ENCODE peak calls at places on chromosomes 13 and 19, in seven cellular contexts. F, Q, E, O, P, J and M are unnamed samples.

GRCh38 chr19:8578642-8579265 is 1.5 kb upstream of the MYO1F start:
- DNase-seq in F (peak), Q (peak), E (peak), O (peak), P (peak), J (peak), M (peak)

GRCh38 chr13:69720278-69720983 is 387.2 kb upstream of the ATXN8OS start:
- DNase-seq in F (no peak), Q (no peak), E (no peak), O (no peak), P (no peak), J (no peak), M (no peak)

GRCh38 chr19:31383553-31383952 is 34.3 kb upstream of the TSHZ3 start:
- DNase-seq in F (no peak), Q (no peak), E (peak), O (no peak), P (no peak), J (no peak), M (no peak)

GRCh38 chr19:8695911-8696310 is 2.7 kb downstream of the ACTL9 start:
- DNase-seq in F (no peak), Q (no peak), E (no peak), O (no peak), P (no peak), J (no peak), M (no peak)

GRCh38 chr19:2355168-2356035 is 4.7 kb upstream of the TMPRSS9 start:
- DNase-seq in F (no peak), Q (no peak), E (no peak), O (no peak), P (no peak), J (no peak), M (no peak)

GRCh38 chr13:62357887-62358645 is 942.4 kb upstream of the PCDH20 start:
- DNase-seq in F (no peak), Q (no peak), E (no peak), O (no peak), P (no peak), J (peak), M (peak)

GRCh38 chr13:21011378-21011777 is 50.0 kb downstream of the LATS2 start:
- DNase-seq in F (no peak), Q (no peak), E (no peak), O (no peak), P (no peak), J (no peak), M (no peak)

GRCh38 chr19:34482380-34483250 is 1.1 kb downstream of the WTIP start:
- DNase-seq in F (no peak), Q (no peak), E (peak), O (no peak), P (no peak), J (peak), M (peak)

GRCh38 chr13:76759877-76760276 is 126.3 kb downstream of the KCTD12 start:
- DNase-seq in F (no peak), Q (no peak), E (no peak), O (no peak), P (no peak), J (no peak), M (no peak)

GRCh38 chr19:51354103-51354741 is 12.0 kb downstream of the ETFB start:
- DNase-seq in F (no peak), Q (no peak), E (no peak), O (no peak), P (no peak), J (peak), M (no peak)

GRCh38 chr13:44058586-44059238 is 179.0 kb downstream of the LACC1 start:
- DNase-seq in F (no peak), Q (no peak), E (no peak), O (no peak), P (no peak), J (no peak), M (no peak)

GRCh38 chr13:61084983-61085382 is 330.7 kb downstream of the PCDH20 start:
- DNase-seq in F (no peak), Q (no peak), E (no peak), O (no peak), P (no peak), J (no peak), M (no peak)

GRCh38 chr19:32743021-32743420 is 23.5 kb downstream of the TDRD12 start:
- DNase-seq in F (no peak), Q (no peak), E (no peak), O (no peak), P (no peak), J (no peak), M (no peak)

GRCh38 chr19:18298601-18299000 is 17.2 kb upstream of the JUND start:
- DNase-seq in F (no peak), Q (no peak), E (no peak), O (no peak), P (no peak), J (no peak), M (no peak)

GRCh38 chr13:73767191-73767741 is 366.9 kb downstream of the KLF12 start:
- DNase-seq in F (no peak), Q (no peak), E (no peak), O (no peak), P (no peak), J (no peak), M (no peak)

GRCh38 chr13:99237981-99238662 is 20.1 kb downstream of the GPR18 start:
- DNase-seq in F (no peak), Q (no peak), E (no peak), O (no peak), P (no peak), J (no peak), M (no peak)

GRCh38 chr19:45883586-45883880 is 2.4 kb downstream of the IRF2BP1 start:
- DNase-seq in F (no peak), Q (no peak), E (no peak), O (no peak), P (no peak), J (no peak), M (no peak)

GRCh38 chr19:28640506-28640905 is 572.4 kb downstream of the UQCRFS1 start:
- DNase-seq in F (no peak), Q (no peak), E (no peak), O (no peak), P (no peak), J (no peak), M (no peak)

GRCh38 chr13:25281937-25282332 is 5.4 kb downstream of the MTMR6 start:
- DNase-seq in F (no peak), Q (no peak), E (no peak), O (no peak), P (no peak), J (no peak), M (no peak)

GRCh38 chr19:11921852-11922495 is 2.9 kb upstream of the ZNF700 start:
- DNase-seq in F (no peak), Q (no peak), E (no peak), O (no peak), P (no peak), J (no peak), M (no peak)

GRCh38 chr19:38433268-38433733 is at the start of gene RYR1:
- DNase-seq in F (no peak), Q (no peak), E (peak), O (peak), P (peak), J (peak), M (no peak)

DNA sequence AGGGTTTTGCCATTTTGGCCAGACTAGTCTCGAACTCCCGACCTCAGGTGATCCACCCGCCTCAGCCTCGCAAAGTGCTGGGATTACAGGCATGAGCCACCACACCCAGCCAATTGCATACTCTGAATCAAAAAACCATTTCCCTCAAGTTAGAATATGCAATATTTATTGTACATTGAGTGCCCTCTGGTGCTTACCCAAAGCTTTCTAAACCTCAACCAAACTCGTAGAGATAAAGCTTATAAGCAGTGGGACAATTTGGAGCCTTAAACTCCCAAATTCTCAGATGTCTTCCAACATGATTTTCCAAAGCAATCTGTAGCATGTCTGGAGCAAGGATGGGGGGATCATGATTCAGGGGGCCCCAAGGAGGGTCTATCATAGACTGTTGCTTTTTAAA is 22.4 kb downstream of the RFXAP start:
- DNase-seq in F (no peak), Q (no peak), E (no peak), O (no peak), P (no peak), J (no peak), M (no peak)
- TF ChIP-seq CTCF in F (no peak), Q (no peak), E (no peak), O (no peak), P (no peak), J (no peak), M (no peak)

DNA sequence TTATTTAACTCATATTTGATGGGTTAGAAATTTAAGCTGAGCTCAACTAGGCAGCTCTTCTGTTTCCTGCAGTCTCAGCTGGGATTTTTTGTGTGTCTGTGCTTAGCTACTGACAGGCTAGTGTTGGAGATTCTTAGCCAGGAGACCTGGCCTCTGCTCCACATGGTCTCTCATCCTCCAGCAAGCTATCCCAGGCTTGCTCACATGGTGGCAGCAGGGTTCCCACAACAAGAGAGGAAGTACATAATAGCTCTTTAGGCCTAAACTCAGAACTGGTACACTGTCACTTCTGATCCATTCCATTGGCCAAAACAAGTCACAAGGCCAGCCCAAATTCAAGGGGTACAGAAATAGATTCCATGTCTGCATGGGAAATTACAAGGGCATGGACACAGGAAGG is 406.2 kb downstream of the SUCLA2 start:
- DNase-seq in F (no peak), Q (no peak), E (no peak), O (no peak), P (no peak), J (no peak), M (no peak)
- TF ChIP-seq CTCF in F (no peak), Q (no peak), E (no peak), O (no peak), P (no peak), J (no peak), M (no peak)

DNA sequence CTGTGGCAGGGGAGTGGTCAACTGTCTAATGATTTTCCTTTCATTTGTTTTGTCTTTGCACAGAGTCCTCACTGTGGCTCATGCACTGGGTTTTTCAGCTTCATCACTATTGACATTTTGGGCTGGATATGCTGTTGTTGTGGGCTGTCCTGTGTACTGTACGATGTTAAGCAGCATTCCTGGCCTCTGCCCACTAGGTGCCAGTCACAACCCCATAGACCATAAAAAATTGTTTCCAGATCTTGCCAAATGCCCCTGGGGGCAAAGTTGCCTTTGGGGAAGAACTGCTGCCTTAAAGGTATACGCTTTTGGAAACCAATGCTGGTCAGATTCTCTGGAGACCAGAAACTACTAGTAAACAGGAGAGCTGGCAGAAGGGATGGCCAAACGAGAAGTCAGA is 310.4 kb downstream of the SPRY2 start:
- DNase-seq in F (no peak), Q (no peak), E (no peak), O (peak), P (peak), J (no peak), M (no peak)
- TF ChIP-seq CTCF in F (no peak), Q (no peak), E (no peak), O (peak), P (peak), J (no peak), M (no peak)

DNA sequence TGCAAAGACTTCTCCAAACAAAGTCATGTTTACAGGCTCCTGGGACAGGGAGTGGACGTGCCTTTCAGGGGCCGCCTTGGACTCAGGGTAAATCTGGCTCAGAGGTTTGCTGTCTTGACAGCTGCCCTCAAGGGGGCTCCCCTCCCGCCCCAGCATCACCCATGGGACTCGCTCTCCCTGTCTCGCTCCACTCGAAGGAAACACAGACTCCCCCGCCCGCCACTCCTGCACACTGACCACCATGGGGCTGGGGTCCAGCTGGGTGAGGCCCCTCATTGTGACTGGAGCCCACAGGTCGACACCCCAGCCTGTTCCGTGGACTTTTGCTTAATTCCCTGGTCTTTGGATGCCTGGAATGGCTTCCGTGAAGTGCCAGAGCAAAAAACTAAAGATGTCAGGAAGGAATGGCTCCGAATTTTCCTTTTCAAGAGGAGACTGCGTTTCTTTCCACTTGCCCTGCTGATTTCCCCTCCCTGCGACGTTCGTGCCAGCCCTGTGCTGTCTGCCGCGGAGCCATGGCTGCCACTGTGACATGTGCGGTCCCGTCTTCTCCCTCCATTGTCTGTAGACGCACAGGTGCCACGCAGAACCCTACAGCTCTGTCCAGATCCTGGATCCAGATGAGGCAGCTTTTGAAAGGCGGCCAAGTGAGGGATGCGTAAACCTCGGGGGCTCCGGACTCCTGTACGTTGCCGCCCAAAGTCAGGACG is 48.6 kb downstream of the MCF2L start:
- DNase-seq in F (no peak), Q (no peak), E (no peak), O (no peak), P (no peak), J (no peak), M (no peak)
- TF ChIP-seq CTCF in F (no peak), Q (no peak), E (no peak), O (no peak), P (no peak), J (no peak), M (no peak)

DNA sequence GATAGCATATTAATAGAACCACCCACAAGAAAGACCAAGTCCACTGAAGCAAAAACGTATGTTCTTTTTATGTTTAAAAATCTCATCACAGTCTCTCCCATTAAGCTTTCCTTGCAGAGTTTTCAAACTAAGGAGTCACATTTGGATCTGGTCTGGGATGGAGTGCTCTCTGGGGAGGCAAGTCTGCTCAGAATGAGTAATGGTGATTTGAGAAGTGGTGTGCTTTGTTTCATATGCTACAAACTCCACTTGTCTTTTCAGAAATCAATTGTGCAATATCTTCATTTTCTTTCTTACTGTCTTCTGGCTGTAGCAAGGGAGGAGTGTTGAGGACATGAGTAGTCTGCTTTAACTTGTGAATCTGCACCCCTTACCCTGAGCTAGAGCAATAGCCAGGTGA is 171.6 kb downstream of the GPC6 start:
- DNase-seq in F (no peak), Q (no peak), E (no peak), O (no peak), P (no peak), J (no peak), M (no peak)
- TF ChIP-seq CTCF in F (no peak), Q (no peak), E (no peak), O (no peak), P (no peak), J (no peak), M (no peak)

GRCh38 chr13:30253830-30254229 is 53.5 kb downstream of the KATNAL1 start:
- DNase-seq in F (no peak), Q (no peak), E (no peak), O (no peak), P (no peak), J (no peak), M (no peak)

GRCh38 chr13:30255696-30256095 is 51.7 kb downstream of the KATNAL1 start:
- DNase-seq in F (no peak), Q (no peak), E (no peak), O (no peak), P (no peak), J (no peak), M (no peak)

GRCh38 chr13:30257433-30258099 is 49.8 kb downstream of the KATNAL1 start:
- DNase-seq in F (no peak), Q (no peak), E (no peak), O (peak), P (no peak), J (peak), M (no peak)

GRCh38 chr13:30256713-30257432 is 50.5 kb downstream of the KATNAL1 start:
- DNase-seq in F (no peak), Q (no peak), E (no peak), O (no peak), P (no peak), J (no peak), M (no peak)
- TF ChIP-seq CTCF in F (no peak), Q (no peak), E (no peak), O (no peak), P (no peak), J (no peak), M (no peak)

DNA sequence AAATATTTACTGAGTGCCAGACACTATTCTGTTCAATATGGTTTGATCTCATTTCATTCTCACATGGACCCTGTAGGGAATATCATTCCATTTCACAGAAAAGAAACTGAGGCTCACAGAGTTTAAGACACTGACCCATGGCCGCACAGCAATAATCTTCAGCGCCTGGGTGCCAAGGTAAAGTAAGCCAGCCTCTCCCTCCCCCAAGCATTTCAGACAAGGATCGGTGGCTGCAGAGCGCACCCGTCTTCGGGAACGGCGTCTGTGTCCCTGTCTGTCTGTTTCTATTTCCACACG is 4.3 kb upstream of the PDE4A start:
- DNase-seq in F (no peak), Q (no peak), E (no peak), O (no peak), P (no peak), J (no peak), M (no peak)
- TF ChIP-seq CTCF in F (no peak), Q (no peak), E (no peak), O (no peak), P (no peak), J (no peak), M (no peak)

GRCh38 chr13:90690458-90691063 is 656.9 kb upstream of the MIR17HG start:
- DNase-seq in F (no peak), Q (no peak), E (no peak), O (no peak), P (no peak), J (no peak), M (no peak)
- TF ChIP-seq CTCF in F (no peak), Q (no peak), E (no peak), O (no peak), P (no peak), J (no peak), M (no peak)